ENCODE peak calls at places on chromosome 12, in six cellular contexts. E, F, Q, H, N and O are unnamed samples.

GRCh38 chr12:110744697-110745264 is 2.1 kb upstream of the PPP1CC start:
- DNase-seq in N (no peak), F (no peak), Q (peak; percentile 27), E (no peak), H (no peak), O (no peak)

GRCh38 chr12:56206373-56207166 is 15.2 kb downstream of the RNF41 start:
- DNase-seq in Q (peak; percentile 78), E (no peak), H (no peak), N (peak; percentile 29), F (peak; percentile 73), O (no peak)

GRCh38 chr12:97716356-97716755 is 253.8 kb downstream of the RMST start:
- DNase-seq in Q (peak; percentile 39), E (no peak), H (no peak), F (peak; percentile 0), N (no peak), O (peak; percentile 64)

GRCh38 chr12:20050166-20050565 is 318.2 kb upstream of the PDE3A start:
- DNase-seq in N (no peak), Q (peak; percentile 12), F (peak; percentile 58), H (no peak), E (no peak), O (no peak)

GRCh38 chr12:72723732-72724131 is 451.6 kb downstream of the TRHDE start:
- DNase-seq in Q (no peak), F (no peak), E (no peak), H (no peak), N (no peak), O (no peak)

GRCh38 chr12:110818511-110818910 is 28.3 kb upstream of the CCDC63 start:
- DNase-seq in Q (no peak), H (no peak), E (no peak), F (no peak), N (no peak), O (no peak)

GRCh38 chr12:15712823-15713663 is 76.1 kb downstream of the EPS8 start:
- DNase-seq in N (no peak), F (no peak), Q (peak; percentile 20), E (no peak), H (no peak), O (no peak)

GRCh38 chr12:120879102-120879501 is 25.1 kb downstream of the SPPL3 start:
- DNase-seq in E (no peak), Q (no peak), F (no peak), N (no peak), H (no peak), O (no peak)

GRCh38 chr12:72612171-72612570 is 340.0 kb downstream of the TRHDE start:
- DNase-seq in F (peak; percentile 35), H (no peak), E (no peak), Q (no peak), N (no peak), O (no peak)